ENCODE peak calls at places on chromosomes 13 and 19, in six cellular contexts. O is K562, X is HCT116, P is endothelial cell of umbilical vein, J is H1, A is GM12878. G is an unnamed sample.
A peak's percentile ranks its signal among the peaks of the same experiment; 100 is the strongest.

GRCh38 chr13:23510979-23511735 is 59.1 kb upstream of the TNFRSF19 start:
- DNase-seq in X (peak; percentile 6), P (peak; percentile 18), J (no peak), A (peak; percentile 62), O (no peak), G (no peak)

GRCh38 chr19:5012688-5013457 is 44.0 kb downstream of the KDM4B start:
- DNase-seq in O (no peak), P (no peak), A (no peak), J (no peak), X (no peak), G (no peak)

GRCh38 chr13:79604752-79605151 is 123.8 kb downstream of the NDFIP2 start:
- DNase-seq in J (no peak), P (peak; percentile 1), X (no peak), O (no peak), A (no peak), G (no peak)

GRCh38 chr19:10764340-10764894 is 46.5 kb downstream of the DNM2 start:
- DNase-seq in A (no peak), O (no peak), X (no peak), J (no peak), P (no peak), G (no peak)

GRCh38 chr13:101305981-101306411 is 110.3 kb downstream of the NALCN start:
- DNase-seq in X (no peak), P (no peak), O (no peak), A (no peak), J (no peak), G (no peak)

GRCh38 chr13:49287995-49288394 is 40.3 kb downstream of the CDADC1 start:
- DNase-seq in O (no peak), A (no peak), J (no peak), X (no peak), P (no peak), G (no peak)

GRCh38 chr13:51844862-51845573 is at the start of gene TMEM272:
- DNase-seq in O (peak; percentile 85), J (peak; percentile 94), P (peak; percentile 60), A (no peak), X (peak; percentile 23), G (no peak)

GRCh38 chr19:22256856-22257255 is 29.4 kb upstream of the ZNF729 start:
- DNase-seq in O (no peak), X (no peak), J (no peak), P (no peak), A (no peak), G (no peak)

GRCh38 chr13:91946498-91947070 is 548.2 kb downstream of the GPC5 start:
- DNase-seq in P (peak; percentile 1), O (peak; percentile 1), J (no peak), X (no peak), A (no peak), G (no peak)

GRCh38 chr13:113153810-113154748 is 4.4 kb upstream of the PROZ start:
- DNase-seq in X (peak; percentile 18), J (peak; percentile 71), P (peak; percentile 62), A (peak; percentile 3), O (peak; percentile 76), G (no peak)

GRCh38 chr13:113652404-113653263 is 5.4 kb downstream of the ATP4B start:
- DNase-seq in X (no peak), O (no peak), P (no peak), J (no peak), A (no peak), G (no peak)

GRCh38 chr13:113406321-113407102 is 42.6 kb upstream of the GRTP1 start:
- DNase-seq in P (no peak), X (no peak), A (no peak), J (no peak), O (no peak), G (no peak)

GRCh38 chr13:106163426-106163825 is 372.0 kb downstream of the EFNB2 start:
- DNase-seq in A (no peak), P (peak; percentile 49), X (no peak), O (no peak), J (no peak), G (no peak)

GRCh38 chr13:51005566-51005965 is 96.0 kb downstream of the RNASEH2B start:
- DNase-seq in A (no peak), O (no peak), P (no peak), J (no peak), X (no peak), G (no peak)

GRCh38 chr13:67643656-67644055 is 413.5 kb upstream of the PCDH9 start:
- DNase-seq in A (no peak), J (no peak), O (no peak), X (no peak), P (no peak), G (no peak)

GRCh38 chr19:41795031-41795461 is 1.3 kb upstream of the CEACAM3 start:
- DNase-seq in A (peak; percentile 23), J (peak; percentile 66), P (peak; percentile 36), X (peak; percentile 38), O (peak; percentile 18), G (no peak)

GRCh38 chr13:39134574-39134973 is 96.3 kb downstream of the NHLRC3 start:
- DNase-seq in X (no peak), J (no peak), O (no peak), A (no peak), P (no peak), G (no peak)

GRCh38 chr13:80989770-80990169 is 648.8 kb upstream of the SPRY2 start:
- DNase-seq in X (no peak), O (no peak), J (no peak), P (no peak), A (no peak), G (no peak)
- H3K9ac ChIP-seq in X (no peak overlapping the region), O (no peak overlapping the region), J (no peak overlapping the region), P (no peak overlapping the region), A (no peak overlapping the region), G (no peak overlapping the region)

GRCh38 chr19:13505761-13506549 is at the start of gene CACNA1A:
- DNase-seq in J (peak; percentile 80), O (no peak), A (no peak), P (no peak), X (no peak), G (no peak)
- TF ChIP-seq EZH2 in J (no peak), O (no peak), A (no peak), P (peak; percentile 79), X (no peak), G (no peak)

GRCh38 chr19:47152632-47153031 is 22.0 kb downstream of the SAE1 start:
- DNase-seq in A (no peak), X (no peak), P (no peak), O (no peak), J (no peak), G (no peak)
- TF ChIP-seq POLR2AphosphoS5 in A (no peak), X (no peak), P (no peak), O (no peak), J (no peak), G (no peak)

GRCh38 chr19:50313812-50314536 is 15.2 kb downstream of the KCNC3 start:
- DNase-seq in J (peak; percentile 86), O (no peak), X (no peak), P (no peak), A (no peak), G (no peak)

GRCh38 chr19:50314724-50315700 is 14.2 kb downstream of the KCNC3 start:
- DNase-seq in P (no peak), X (no peak), O (no peak), A (no peak), J (peak; percentile 77), G (no peak)

GRCh38 chr19:50317115-50317514 is 12.1 kb downstream of the KCNC3 start:
- DNase-seq in P (no peak), J (no peak), O (no peak), A (no peak), X (no peak), G (no peak)

GRCh38 chr19:50318438-50318837 is 10.7 kb downstream of the KCNC3 start:
- DNase-seq in A (no peak), P (no peak), X (no peak), O (no peak), J (no peak), G (no peak)

DNA sequence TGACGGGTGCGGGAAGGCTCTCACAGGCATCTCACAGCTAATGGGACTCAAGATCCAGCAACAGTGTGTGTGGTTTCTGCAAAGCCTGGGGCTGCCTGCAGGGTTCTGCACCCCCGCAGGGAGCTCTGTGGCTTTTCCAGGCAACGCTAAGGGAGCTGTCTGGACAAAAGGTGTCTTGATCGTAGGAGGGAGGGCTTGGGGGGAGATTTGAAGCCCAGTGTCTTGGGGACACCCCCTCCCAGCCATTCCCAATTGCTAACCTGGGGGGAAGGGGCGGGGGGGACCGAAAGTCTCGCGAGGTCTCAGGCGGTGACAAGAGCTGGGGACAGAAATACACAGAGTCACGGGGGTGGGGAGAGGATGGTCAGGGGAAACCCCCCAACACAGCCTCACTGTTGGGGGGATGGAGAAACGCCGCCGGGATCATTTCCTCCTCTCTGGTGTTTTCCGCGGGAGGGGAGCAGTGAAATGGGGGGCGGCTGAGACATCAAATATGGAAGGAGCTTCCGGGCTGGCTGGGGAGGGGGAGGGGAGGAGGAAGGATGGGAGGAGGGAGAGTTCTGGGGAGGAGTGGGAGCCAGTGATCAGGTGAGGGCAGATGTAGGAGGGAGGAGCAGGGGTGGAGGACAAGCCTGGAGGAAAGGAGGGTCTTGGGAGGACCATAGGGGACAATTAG is 13.3 kb downstream of the KCNC3 start:
- DNase-seq in P (no peak), J (peak; percentile 83), X (no peak), O (peak; percentile 64), A (no peak), G (peak; percentile 16)
- H3K9ac ChIP-seq in P (no peak overlapping the region), J (no peak overlapping the region), X (no peak overlapping the region), O (peak overlapping the region; percentile 89), A (no peak overlapping the region), G (no peak overlapping the region)

GRCh38 chr19:18119243-18120105 is 21.9 kb downstream of the MAST3 start:
- DNase-seq in J (no peak), O (no peak), P (no peak), X (no peak), A (no peak), G (no peak)
- TF ChIP-seq EZH2 in J (no peak), O (no peak), P (no peak), X (no peak), A (no peak), G (no peak)

GRCh38 chr19:35612559-35613321 is at the start of gene HAUS5:
- DNase-seq in A (peak; percentile 70), P (peak; percentile 94), X (peak; percentile 92), J (peak; percentile 99), O (peak; percentile 95), G (peak; percentile 22)
- TF ChIP-seq POLR2AphosphoS5 in A (peak; percentile 75), P (no peak), X (peak; percentile 83), J (peak; percentile 65), O (peak; percentile 78), G (peak; percentile 79)

DNA sequence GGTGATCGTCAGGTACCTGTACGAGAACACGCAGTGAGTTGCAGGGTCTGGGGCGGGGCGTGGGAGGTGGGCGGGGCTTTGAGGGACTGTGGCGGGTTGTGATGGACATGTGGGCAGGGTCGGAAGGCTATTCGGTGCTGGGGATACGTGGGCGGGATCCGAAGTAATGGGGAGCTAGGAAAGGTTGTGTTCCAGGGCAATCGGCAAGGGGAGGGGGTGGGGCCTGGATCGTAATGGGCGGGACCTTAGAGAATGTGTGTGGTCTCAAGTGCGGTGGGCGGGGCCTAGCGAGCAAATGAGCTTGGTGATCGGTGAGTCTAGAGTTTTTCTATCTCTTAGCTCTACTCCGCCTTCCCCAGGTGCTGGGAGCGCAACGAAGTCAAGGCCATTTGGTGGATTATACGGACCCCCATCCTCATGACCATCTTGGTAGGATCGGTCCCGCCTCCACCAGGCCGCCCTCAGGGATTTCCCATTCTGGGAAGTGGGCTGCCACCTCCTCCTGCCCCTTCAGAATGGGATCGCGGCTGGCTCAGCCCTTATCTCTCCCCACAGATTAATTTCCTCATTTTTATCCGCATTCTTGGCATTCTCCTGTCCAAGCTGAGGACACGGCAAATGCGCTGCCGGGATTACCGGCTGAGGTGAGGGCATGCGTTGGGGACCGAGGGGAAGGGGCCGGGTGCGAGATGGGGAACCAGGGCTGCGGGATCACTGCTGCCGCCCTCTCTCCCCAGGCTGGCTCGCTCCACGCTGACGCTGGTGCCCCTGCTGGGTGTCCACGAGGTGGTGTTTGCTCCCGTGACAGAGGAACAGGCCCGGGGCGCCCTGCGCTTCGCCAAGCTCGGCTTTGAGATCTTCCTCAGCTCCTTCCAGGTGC is 9.6 kb downstream of the GIPR start:
- DNase-seq in O (peak; percentile 51), A (peak; percentile 81), X (peak; percentile 99), J (peak; percentile 96), P (peak; percentile 89), G (peak; percentile 75)
- H3K9ac ChIP-seq in O (no peak overlapping the region), A (no peak overlapping the region), X (peak overlapping the region; percentile 83), J (peak overlapping the region; percentile 34), P (no peak overlapping the region), G (no peak overlapping the region)